ENCODE peak calls at places on chromosomes 4 and X, in four cellular contexts. One of them, this sample, is unnamed.

GRCh38 chr4:6047130-6047673 is 29.0 kb upstream of the C4orf50 start:
- DNase-seq in GM12878: no peak
- DNase-seq in HL-60: no peak
- DNase-seq in K562: no peak
- DNase-seq in this sample: no peak

GRCh38 chrX:74132265-74132664 is 171.7 kb upstream of the ZCCHC13 start:
- DNase-seq in HL-60: no peak
- DNase-seq in GM12878: no peak
- DNase-seq in K562: no peak
- DNase-seq in this sample: no peak

GRCh38 chr4:32199639-32200038 is 1479.5 kb downstream of the PCDH7 start:
- DNase-seq in K562: no peak
- DNase-seq in GM12878: no peak
- DNase-seq in HL-60: no peak
- DNase-seq in this sample: no peak

GRCh38 chr4:66555301-66555700 is 885.0 kb upstream of the EPHA5 start:
- DNase-seq in GM12878: no peak
- DNase-seq in K562: no peak
- DNase-seq in HL-60: no peak
- DNase-seq in this sample: no peak

GRCh38 chrX:57453901-57454300 is 137.9 kb upstream of the ZXDB start:
- DNase-seq in K562: peak; percentile 32
- DNase-seq in HL-60: peak; percentile 19
- DNase-seq in GM12878: peak; percentile 0
- DNase-seq in this sample: peak; percentile 3

GRCh38 chr4:123744664-123745290 is 348.2 kb downstream of the SPRY1 start:
- DNase-seq in GM12878: no peak
- DNase-seq in K562: no peak
- DNase-seq in HL-60: peak; percentile 91
- DNase-seq in this sample: no peak

GRCh38 chrX:71174795-71175194 is 30.2 kb downstream of the NLGN3 start:
- DNase-seq in K562: no peak
- DNase-seq in GM12878: no peak
- DNase-seq in HL-60: no peak
- DNase-seq in this sample: no peak

GRCh38 chr4:180641495-180641894 is 1601.7 kb upstream of the TENM3 start:
- DNase-seq in GM12878: no peak
- DNase-seq in HL-60: no peak
- DNase-seq in K562: no peak
- DNase-seq in this sample: no peak

GRCh38 chr4:105714071-105714521 is 5.5 kb downstream of the GSTCD start:
- DNase-seq in HL-60: peak; percentile 62
- DNase-seq in K562: no peak
- DNase-seq in GM12878: no peak
- DNase-seq in this sample: no peak

GRCh38 chr4:32789026-32789608 is 2068.9 kb downstream of the PCDH7 start:
- DNase-seq in HL-60: no peak
- DNase-seq in K562: no peak
- DNase-seq in GM12878: no peak
- DNase-seq in this sample: no peak

GRCh38 chr4:24857996-24858395 is 54.8 kb downstream of the CCDC149 start:
- DNase-seq in HL-60: no peak
- DNase-seq in K562: no peak
- DNase-seq in GM12878: no peak
- DNase-seq in this sample: no peak

GRCh38 chrX:44261286-44261685 is 82.2 kb downstream of the EFHC2 start:
- DNase-seq in GM12878: no peak
- DNase-seq in K562: no peak
- DNase-seq in HL-60: peak; percentile 9
- DNase-seq in this sample: no peak

GRCh38 chr4:139665690-139666529 is at the start of gene MGST2:
- DNase-seq in GM12878: no peak
- DNase-seq in HL-60: peak; percentile 84
- DNase-seq in K562: peak; percentile 91
- DNase-seq in this sample: peak; percentile 37

GRCh38 chr4:52251864-52252263 is 200.8 kb downstream of the SPATA18 start:
- DNase-seq in GM12878: no peak
- DNase-seq in K562: no peak
- DNase-seq in HL-60: no peak
- DNase-seq in this sample: no peak

GRCh38 chrX:130826249-130826648 is 76.8 kb downstream of the ENOX2 start:
- DNase-seq in K562: no peak
- DNase-seq in HL-60: no peak
- DNase-seq in GM12878: no peak
- DNase-seq in this sample: no peak
- TF ChIP-seq SPI1 in K562: no peak
- TF ChIP-seq SPI1 in HL-60: no peak
- TF ChIP-seq SPI1 in GM12878: no peak
- TF ChIP-seq SPI1 in this sample: no peak

GRCh38 chr4:122662701-122663100 is 41.8 kb upstream of the IL21 start:
- DNase-seq in GM12878: no peak
- DNase-seq in HL-60: no peak
- DNase-seq in K562: peak; percentile 23
- DNase-seq in this sample: no peak

GRCh38 chr4:122663814-122664610 is 43.1 kb upstream of the IL21 start:
- DNase-seq in GM12878: no peak
- DNase-seq in HL-60: no peak
- DNase-seq in K562: no peak
- DNase-seq in this sample: no peak

GRCh38 chr4:122661176-122661575 is 40.3 kb upstream of the IL21 start:
- DNase-seq in HL-60: no peak
- DNase-seq in GM12878: no peak
- DNase-seq in K562: no peak
- DNase-seq in this sample: no peak

GRCh38 chr4:122658818-122659295 is 38.0 kb upstream of the IL21 start:
- DNase-seq in K562: no peak
- DNase-seq in HL-60: no peak
- DNase-seq in GM12878: peak; percentile 20
- DNase-seq in this sample: peak; percentile 8

GRCh38 chr4:122661661-122662160 is 40.8 kb upstream of the IL21 start:
- DNase-seq in GM12878: no peak
- DNase-seq in K562: peak; percentile 56
- DNase-seq in HL-60: peak; percentile 17
- DNase-seq in this sample: no peak
- TF ChIP-seq SPI1 in GM12878: no peak
- TF ChIP-seq SPI1 in K562: no peak
- TF ChIP-seq SPI1 in HL-60: no peak
- TF ChIP-seq SPI1 in this sample: no peak

GRCh38 chr4:151325320-151326246 is at the start of gene SH3D19:
- DNase-seq in HL-60: no peak
- DNase-seq in K562: no peak
- DNase-seq in GM12878: no peak
- DNase-seq in this sample: no peak
- TF ChIP-seq SPI1 in HL-60: no peak
- TF ChIP-seq SPI1 in K562: no peak
- TF ChIP-seq SPI1 in GM12878: no peak
- TF ChIP-seq SPI1 in this sample: no peak

DNA sequence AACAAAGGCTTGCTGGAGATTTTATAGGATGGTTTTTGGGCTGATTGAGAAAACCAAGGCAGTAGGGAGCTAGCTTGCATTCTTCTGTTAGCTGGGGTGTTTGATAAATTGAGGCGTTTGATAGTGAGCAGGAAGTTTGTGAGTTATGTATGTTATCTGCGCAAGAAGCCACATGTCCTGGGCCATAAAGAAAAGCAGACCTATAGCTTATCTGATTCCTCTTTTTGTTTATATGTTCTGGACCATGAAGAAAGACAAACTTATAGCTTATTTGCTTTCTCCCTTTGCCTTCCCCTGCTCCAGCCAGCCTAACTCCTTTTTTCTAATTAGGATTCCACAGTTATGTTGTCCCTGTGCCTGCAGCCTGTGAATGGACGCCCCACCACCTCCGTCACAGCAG is 9.2 kb downstream of the HNRNPH2 start:
- DNase-seq in K562: peak; percentile 12
- DNase-seq in HL-60: no peak
- DNase-seq in GM12878: no peak
- DNase-seq in this sample: no peak
- TF ChIP-seq SPI1 in K562: no peak
- TF ChIP-seq SPI1 in HL-60: no peak
- TF ChIP-seq SPI1 in GM12878: no peak
- TF ChIP-seq SPI1 in this sample: no peak

This sample was measured in GM12891.